ENCODE peak calls at places on chromosome 11, in nine cellular contexts. D is fibroblast of pulmonary artery, C is heart right ventricle, L is fibroblast of lung, K is tibial nerve, M is AG09309, W is uterus, J is psoas muscle, B is B cell. X is an unnamed sample.

GRCh38 chr11:60372767-60373166 is 5.6 kb upstream of the MS4A7 start:
- DNase-seq in C (no peak), K (no peak), M (no peak), B (no peak), L (no peak), J (no peak), W (no peak), D (no peak), X (no peak)

GRCh38 chr11:122784325-122785155 is 53.8 kb upstream of the CRTAM start:
- DNase-seq in B (no peak), K (peak), C (no peak), J (peak), D (peak), M (peak), W (peak), L (peak), X (no peak)

GRCh38 chr11:103228807-103229206 is 119.6 kb downstream of the DYNC2H1 start:
- DNase-seq in W (no peak), M (no peak), K (no peak), L (no peak), D (no peak), B (no peak), C (no peak), J (no peak), X (no peak)

GRCh38 chr11:75637998-75638397 is 30.8 kb downstream of the MAP6 start:
- DNase-seq in J (no peak), K (no peak), D (no peak), W (no peak), L (no peak), M (no peak), C (no peak), B (no peak), X (no peak)

GRCh38 chr11:45468265-45468856 is 182.2 kb upstream of the SYT13 start:
- DNase-seq in W (no peak), M (no peak), L (peak), J (no peak), B (no peak), C (no peak), K (no peak), D (peak), X (no peak)

GRCh38 chr11:11763796-11764427 is 77.9 kb upstream of the USP47 start:
- DNase-seq in J (no peak), W (no peak), L (no peak), D (no peak), B (no peak), K (no peak), M (no peak), C (no peak), X (no peak)

GRCh38 chr11:61535998-61536675 is 27.6 kb downstream of the LRRC10B start:
- DNase-seq in L (no peak), B (no peak), D (no peak), C (no peak), J (no peak), W (no peak), K (no peak), M (no peak), X (peak)

GRCh38 chr11:117625237-117625636 is 171.8 kb downstream of the DSCAML1 start:
- DNase-seq in B (no peak), M (no peak), K (no peak), L (no peak), J (no peak), C (no peak), W (no peak), D (no peak), X (no peak)

GRCh38 chr11:46738887-46739286 is 19.9 kb downstream of the F2 start:
- DNase-seq in C (no peak), W (no peak), D (no peak), M (no peak), K (no peak), L (no peak), J (no peak), B (no peak), X (peak)

GRCh38 chr11:79092791-79093313 is 348.0 kb downstream of the TENM4 start:
- DNase-seq in J (no peak), W (peak), M (peak), D (peak), L (peak), K (no peak), C (no peak), B (no peak), X (no peak)

GRCh38 chr11:128290106-128290840 is 297.1 kb downstream of the ETS1 start:
- DNase-seq in B (peak), J (peak), D (peak), W (peak), M (peak), K (peak), C (peak), L (peak), X (peak)

GRCh38 chr11:35242843-35243242 is 103.9 kb downstream of the CD44 start:
- DNase-seq in D (no peak), C (no peak), J (no peak), M (no peak), B (no peak), W (no peak), K (no peak), L (no peak), X (no peak)

GRCh38 chr11:2581151-2581930 is 118.5 kb downstream of the KCNQ1OT1 start:
- DNase-seq in K (peak), M (no peak), C (peak), B (no peak), J (peak), W (no peak), L (no peak), D (no peak), X (peak)

GRCh38 chr11:132158091-132158490 is 787.7 kb downstream of the NTM start:
- DNase-seq in B (no peak), C (no peak), M (no peak), D (peak), J (no peak), W (no peak), K (no peak), L (peak), X (no peak)

GRCh38 chr11:73154178-73154577 is 12.1 kb upstream of the FCHSD2 start:
- DNase-seq in K (no peak), D (no peak), C (no peak), B (peak), J (no peak), M (no peak), L (no peak), W (no peak), X (peak)

GRCh38 chr11:16986434-16987204 is 27.6 kb downstream of the PLEKHA7 start:
- DNase-seq in L (no peak), B (no peak), C (no peak), D (no peak), M (no peak), K (no peak), W (peak), J (no peak), X (no peak)

GRCh38 chr11:45146072-45147016 is at the start of gene PRDM11:
- DNase-seq in W (peak), J (peak), B (peak), M (peak), C (no peak), D (peak), K (no peak), L (peak), X (no peak)

GRCh38 chr11:1153105-1153950 is 4.4 kb upstream of the MUC5AC start:
- DNase-seq in M (no peak), K (no peak), D (no peak), B (no peak), L (no peak), J (no peak), C (no peak), W (no peak), X (peak)

GRCh38 chr11:1622076-1622475 is at the start of gene KRTAP5-4:
- DNase-seq in L (no peak), D (no peak), M (no peak), W (no peak), J (no peak), B (no peak), K (no peak), C (no peak), X (no peak)

GRCh38 chr11:18011633-18012313 is 1.1 kb downstream of the SERGEF start:
- DNase-seq in J (peak), C (no peak), B (no peak), M (no peak), L (no peak), D (no peak), K (no peak), W (no peak), X (no peak)

GRCh38 chr11:23903044-23903704 is 593.7 kb upstream of the LUZP2 start:
- DNase-seq in M (peak), B (no peak), W (no peak), C (no peak), L (peak), J (no peak), K (no peak), D (peak), X (no peak)

GRCh38 chr11:78268516-78269410 is 80.0 kb downstream of the USP35 start:
- DNase-seq in W (peak), D (peak), M (no peak), K (no peak), C (peak), L (peak), J (peak), B (no peak), X (no peak)

GRCh38 chr11:36037031-36037430 is 93.2 kb downstream of the LDLRAD3 start:
- DNase-seq in D (peak), C (peak), K (no peak), L (peak), W (no peak), J (peak), M (no peak), B (no peak), X (no peak)

GRCh38 chr11:58286249-58286648 is 18.2 kb upstream of the OR10W1 start:
- DNase-seq in B (no peak), J (no peak), K (no peak), M (no peak), W (no peak), C (no peak), L (peak), D (peak), X (no peak)
- TF ChIP-seq CTCF in B (no peak), J (no peak), K (peak), M (peak), W (no peak), C (peak), L (peak), D (peak), X (peak)

GRCh38 chr11:68380786-68381622 is 68.6 kb downstream of the LRP5 start:
- DNase-seq in J (peak), M (no peak), B (no peak), K (no peak), C (peak), W (peak), L (peak), D (peak), X (no peak)
- TF ChIP-seq CTCF in J (no peak), M (no peak), B (no peak), K (no peak), C (peak), W (peak), L (no peak), D (no peak), X (peak)

GRCh38 chr11:76810151-76810853 is 27.1 kb downstream of the TSKU start:
- DNase-seq in D (peak), L (no peak), C (no peak), K (no peak), B (no peak), W (no peak), M (no peak), J (no peak), X (no peak)
- TF ChIP-seq CTCF in D (peak), L (peak), C (peak), K (peak), B (peak), W (peak), M (peak), J (peak), X (peak)

DNA sequence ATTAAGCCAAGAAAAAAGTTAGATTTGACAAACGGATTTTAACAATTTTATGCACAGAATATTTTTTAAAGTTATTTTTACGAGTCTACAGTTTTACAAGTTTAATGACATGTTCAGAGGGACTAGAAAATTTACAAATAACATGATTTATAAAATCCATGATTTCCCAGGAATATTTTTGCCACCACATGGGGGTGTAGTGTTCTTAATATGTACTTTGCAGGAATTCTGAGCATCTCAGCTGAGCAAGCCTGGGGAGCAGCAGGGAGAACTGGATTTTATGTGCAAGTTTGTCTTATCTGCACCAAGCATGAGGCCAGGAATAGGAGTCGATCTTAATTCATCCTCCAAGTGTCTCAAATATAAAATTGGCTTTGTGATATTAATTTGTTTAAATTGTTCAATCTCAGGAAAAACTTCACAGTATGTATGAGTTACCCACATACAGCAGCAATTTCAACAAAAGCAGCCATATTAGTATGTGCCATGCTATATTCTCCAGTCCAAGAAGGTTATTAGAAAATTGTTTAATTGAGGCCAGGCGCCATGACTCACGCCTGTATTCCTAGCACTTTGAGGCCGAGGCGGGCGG is 826.3 kb downstream of the DLG2 start:
- DNase-seq in J (no peak), D (peak), W (no peak), C (no peak), K (no peak), M (peak), B (no peak), L (peak), X (no peak)
- TF ChIP-seq CTCF in J (no peak), D (peak), W (no peak), C (peak), K (no peak), M (peak), B (no peak), L (peak), X (peak)

X was measured in chondrocyte.